ENCODE peak calls at places on chromosomes 4 and X, in four cellular contexts. L is transverse colon, I is esophagus squamous epithelium, T is uterus. G is an unnamed sample.

GRCh38 chr4:71322425-71322824 is 16.4 kb upstream of the SLC4A4 start:
- DNase-seq in L (no peak), T (no peak), I (no peak), G (no peak)

GRCh38 chr4:182916483-182917181 is 554 bp downstream of the DCTD start:
- DNase-seq in T (peak), I (peak), L (peak), G (peak)

GRCh38 chrX:1601768-1602085 is 10.3 kb downstream of the AKAP17A start:
- DNase-seq in I (no peak), L (no peak), T (no peak), G (no peak)

GRCh38 chr4:171130126-171130801 is 682.9 kb upstream of the GALNTL6 start:
- DNase-seq in L (no peak), I (no peak), T (no peak), G (no peak)

GRCh38 chr4:55395529-55396304 is at the start of gene TMEM165:
- DNase-seq in T (peak), I (peak), L (peak), G (peak)

GRCh38 chr4:149997881-149998421 is 80.3 kb upstream of the DCLK2 start:
- DNase-seq in T (no peak), I (no peak), L (peak), G (peak)

GRCh38 chrX:119935215-119935893 is 8.2 kb downstream of the NKAP start:
- DNase-seq in I (no peak), T (no peak), L (no peak), G (no peak)

GRCh38 chr4:14770025-14770424 is 232.3 kb upstream of the CPEB2 start:
- DNase-seq in I (no peak), L (no peak), T (no peak), G (no peak)

GRCh38 chr4:106892786-106893185 is 143.3 kb downstream of the DKK2 start:
- DNase-seq in L (no peak), T (no peak), I (no peak), G (no peak)

GRCh38 chr4:174496631-174497442 is 25.5 kb downstream of the HPGD start:
- DNase-seq in I (no peak), T (no peak), L (peak), G (no peak)

GRCh38 chr4:122309988-122310626 is 68.7 kb upstream of the ADAD1 start:
- DNase-seq in L (no peak), T (no peak), I (no peak), G (no peak)

GRCh38 chrX:72107320-72107719 is 24.4 kb downstream of the RTL5 start:
- DNase-seq in L (no peak), I (no peak), T (no peak), G (peak)
- H3K27ac ChIP-seq in L (no peak), I (no peak), T (no peak), G (no peak)

GRCh38 chrX:43962636-43963035 is 10.6 kb downstream of the NDP start:
- DNase-seq in L (no peak), I (no peak), T (no peak), G (no peak)

GRCh38 chrX:43956034-43956433 is 17.2 kb downstream of the NDP start:
- DNase-seq in L (no peak), I (no peak), T (no peak), G (no peak)

GRCh38 chrX:43963726-43964125 is 9.5 kb downstream of the NDP start:
- DNase-seq in L (no peak), T (no peak), I (no peak), G (no peak)

GRCh38 chrX:43961699-43962098 is 11.5 kb downstream of the NDP start:
- DNase-seq in T (no peak), L (no peak), I (no peak), G (no peak)

DNA sequence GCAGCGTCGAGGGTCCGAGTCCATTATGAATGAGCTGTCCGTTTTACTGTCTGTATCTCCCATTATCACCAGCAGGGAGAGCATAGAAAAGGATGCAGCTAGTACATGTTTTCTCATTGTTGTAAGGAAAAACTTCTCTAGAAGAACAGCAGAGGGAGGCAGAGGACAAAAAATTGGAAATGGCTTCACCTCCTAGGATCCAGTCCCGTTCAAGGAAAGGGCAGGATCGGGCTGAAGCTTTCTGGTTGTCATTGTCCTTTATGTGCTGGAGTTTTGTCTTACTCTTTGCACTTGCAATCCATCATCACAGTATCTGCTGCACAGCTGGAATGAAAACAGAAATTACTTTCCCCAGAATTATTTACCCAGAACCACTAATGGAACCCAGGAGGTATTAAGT is 14.7 kb downstream of the NDP start:
- DNase-seq in L (peak), I (no peak), T (peak), G (peak)
- TF ChIP-seq CTCF in L (peak), I (peak), T (peak), G (peak)

GRCh38 chr4:130110760-130111159 is 1014.8 kb downstream of the C4orf33 start:
- DNase-seq in T (no peak), I (no peak), L (no peak), G (no peak)
- H3K27ac ChIP-seq in T (no peak), I (no peak), L (no peak), G (no peak)

DNA sequence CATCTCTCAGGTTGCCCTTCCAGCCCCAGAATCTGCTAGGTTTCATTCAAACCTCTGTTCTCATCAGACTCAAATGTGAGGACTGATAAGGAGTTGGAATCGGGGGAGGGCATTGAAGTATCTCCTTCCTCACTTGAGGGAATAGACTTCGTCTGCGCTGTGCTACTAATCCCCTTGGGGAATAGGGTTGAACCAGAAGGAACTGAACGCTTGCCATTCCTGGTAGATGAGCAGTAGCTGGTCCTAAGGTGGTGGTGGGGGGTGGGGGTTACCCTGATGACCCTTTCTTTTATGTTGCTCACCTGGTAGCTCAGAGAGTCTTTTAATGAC is 692 bp upstream of the SLC9A7 start:
- DNase-seq in T (no peak), I (no peak), L (no peak), G (no peak)
- TF ChIP-seq CTCF in T (no peak), I (no peak), L (peak), G (no peak)

GRCh38 chr4:99645036-99645435 is 12.6 kb downstream of the C4orf54 start:
- DNase-seq in L (no peak), I (no peak), T (no peak), G (no peak)

GRCh38 chr4:99645638-99646037 is 12.0 kb downstream of the C4orf54 start:
- DNase-seq in I (no peak), L (no peak), T (no peak), G (no peak)

GRCh38 chr4:99644453-99644852 is 13.2 kb downstream of the C4orf54 start:
- DNase-seq in I (no peak), L (no peak), T (no peak), G (no peak)

GRCh38 chr4:99640676-99641075 is 17.0 kb downstream of the C4orf54 start:
- DNase-seq in T (no peak), I (no peak), L (no peak), G (no peak)

GRCh38 chr4:99642725-99643489 is 14.7 kb downstream of the C4orf54 start:
- DNase-seq in L (no peak), T (no peak), I (no peak), G (no peak)
- H3K27ac ChIP-seq in L (no peak), T (no peak), I (peak), G (no peak)

GRCh38 chrX:145410622-145411021 is 163.3 kb downstream of the SPANXN1 start:
- DNase-seq in T (no peak), I (no peak), L (no peak), G (no peak)

DNA sequence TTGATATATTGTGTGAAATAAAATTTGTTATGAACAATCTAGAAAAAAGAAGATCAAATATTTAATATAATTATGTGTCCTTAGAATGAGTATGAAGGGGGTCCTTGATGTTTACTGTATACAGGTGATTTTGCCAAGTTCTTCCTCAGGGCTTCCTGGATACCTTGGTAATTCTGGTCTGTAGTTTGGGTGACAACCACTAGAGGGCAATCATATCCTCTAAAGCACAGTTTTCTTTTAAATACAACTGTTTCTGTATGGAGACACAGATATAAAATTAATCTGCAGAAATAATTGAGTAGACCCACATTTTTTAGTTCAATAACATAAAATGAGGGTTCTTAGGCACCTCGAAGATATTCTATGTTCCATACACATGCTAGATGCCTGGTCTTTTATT is 157.7 kb downstream of the SPANXN1 start:
- DNase-seq in T (no peak), I (no peak), L (no peak), G (peak)
- TF ChIP-seq CTCF in T (peak), I (no peak), L (peak), G (peak)

DNA sequence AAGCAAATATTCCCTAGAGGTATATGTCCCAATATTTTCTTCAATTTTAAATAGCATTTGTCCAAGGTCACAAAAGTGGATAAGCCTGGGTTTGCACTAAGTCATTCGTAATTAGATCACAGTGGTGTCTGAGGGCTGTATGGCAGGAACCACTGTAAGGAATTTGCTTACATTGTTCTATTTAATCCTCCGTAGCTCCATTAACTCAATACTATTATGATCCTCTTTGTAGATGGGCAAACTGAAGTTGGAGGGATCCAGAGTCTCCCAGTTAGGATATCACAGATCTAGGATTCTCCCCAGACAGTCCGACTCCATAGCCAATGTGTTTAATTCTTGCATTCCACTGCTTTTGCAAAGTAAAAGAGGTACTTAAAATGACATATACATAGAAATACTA is 242.7 kb upstream of the DCAF8L1 start:
- DNase-seq in L (no peak), I (no peak), T (no peak), G (no peak)
- H3K27ac ChIP-seq in L (no peak), I (no peak), T (no peak), G (no peak)

DNA sequence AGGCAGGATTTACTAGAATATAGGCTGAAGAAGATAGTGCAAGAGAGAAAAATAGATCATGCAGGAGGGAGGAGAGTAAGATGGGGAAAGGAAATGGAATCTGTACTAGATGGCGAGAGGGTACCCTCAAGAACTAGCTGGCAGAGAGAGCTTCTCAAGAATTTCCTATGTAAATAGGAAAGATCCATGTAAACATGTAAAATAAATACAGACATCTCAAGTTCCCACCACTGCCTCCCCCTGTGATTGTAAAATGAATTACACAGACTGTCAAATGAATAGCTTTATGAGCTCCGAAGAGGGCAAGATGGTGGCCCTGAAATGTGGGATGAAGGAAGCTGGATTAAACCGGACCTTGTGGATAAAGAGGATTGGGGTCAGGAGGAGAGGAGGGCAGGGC is 178.0 kb downstream of the PALLD start:
- DNase-seq in L (no peak), T (no peak), I (no peak), G (no peak)
- TF ChIP-seq CTCF in L (no peak), T (no peak), I (no peak), G (no peak)

DNA sequence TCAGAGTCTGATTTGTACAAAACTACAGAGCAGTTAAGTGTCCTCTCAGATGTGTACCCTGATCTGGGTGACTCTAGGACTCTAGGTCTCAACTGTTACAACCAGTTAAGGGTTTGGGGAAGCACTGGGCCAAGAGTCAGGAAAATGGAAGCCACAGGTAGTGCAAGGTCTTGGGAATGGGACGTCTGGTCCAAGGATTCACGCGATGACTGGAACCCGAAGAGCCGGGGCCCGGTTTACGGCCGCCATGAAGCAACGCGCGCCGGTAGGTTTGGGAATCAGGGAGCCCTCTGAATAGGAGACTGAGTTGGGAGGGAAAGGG is 321 bp upstream of the HPRT1 start:
- DNase-seq in I (no peak), T (no peak), L (no peak), G (no peak)
- H3K27ac ChIP-seq in I (peak), T (peak), L (peak), G (peak)

G was measured in RWPE1.